ENCODE peak calls at places on chromosomes 7 and 10, in four cellular contexts. P, Z, I and F are unnamed samples.

GRCh38 chr7:657565-658119 is 68.9 kb upstream of the DNAAF5 start:
- DNase-seq in P (peak; percentile 38), Z (no peak), I (no peak), F (no peak)

GRCh38 chr7:121113288-121113687 is 124.8 kb downstream of the CPED1 start:
- DNase-seq in P (no peak), Z (no peak), I (no peak), F (no peak)

GRCh38 chr7:157854066-157854891 is 517.5 kb downstream of the DNAJB6 start:
- DNase-seq in P (no peak), Z (no peak), I (no peak), F (no peak)

GRCh38 chr7:39465055-39465929 is 100.9 kb upstream of the YAE1 start:
- DNase-seq in P (no peak), Z (peak; percentile 46), I (peak; percentile 62), F (peak; percentile 16)

GRCh38 chr10:98446121-98446655 is 547 bp downstream of the HPS1 start:
- DNase-seq in P (peak; percentile 59), Z (peak; percentile 41), I (peak; percentile 45), F (no peak)

GRCh38 chr10:87721781-87722180 is 62.1 kb downstream of the PAPSS2 start:
- DNase-seq in P (no peak), Z (no peak), I (no peak), F (no peak)

GRCh38 chr7:51268859-51269258 is 47.8 kb downstream of the COBL start:
- DNase-seq in P (no peak), Z (no peak), I (no peak), F (no peak)

GRCh38 chr7:133550145-133550544 is 297.3 kb downstream of the EXOC4 start:
- DNase-seq in P (no peak), Z (no peak), I (no peak), F (no peak)

GRCh38 chr10:127906548-127907377 is at the start of gene PTPRE:
- DNase-seq in P (peak; percentile 74), Z (peak; percentile 87), I (peak; percentile 81), F (peak; percentile 72)

GRCh38 chr10:11687357-11687771 is 54.8 kb upstream of the ECHDC3 start:
- DNase-seq in P (no peak), Z (no peak), I (no peak), F (no peak)

GRCh38 chr10:119418401-119418800 is 124.1 kb downstream of the RGS10 start:
- DNase-seq in P (no peak), Z (no peak), I (no peak), F (no peak)

GRCh38 chr10:10897400-10897799 is 120.3 kb upstream of the CELF2 start:
- DNase-seq in P (no peak), Z (no peak), I (no peak), F (no peak)

GRCh38 chr10:22624289-22624738 is 90.1 kb downstream of the PIP4K2A start:
- DNase-seq in P (no peak), Z (no peak), I (no peak), F (no peak)

GRCh38 chr10:60564475-60564874 is 174.8 kb upstream of the ANK3 start:
- DNase-seq in P (no peak), Z (no peak), I (no peak), F (no peak)

GRCh38 chr7:134645935-134646334 is 718 bp upstream of the BPGM start:
- DNase-seq in P (no peak), Z (no peak), I (no peak), F (no peak)

GRCh38 chr10:45418859-45419672 is 45.0 kb downstream of the ALOX5 start:
- DNase-seq in P (peak; percentile 64), Z (peak; percentile 68), I (peak; percentile 82), F (peak; percentile 48)

GRCh38 chr7:126211875-126212274 is 1040.9 kb downstream of the GRM8 start:
- DNase-seq in P (no peak), Z (no peak), I (no peak), F (no peak)

GRCh38 chr10:11835704-11836103 is 12.5 kb downstream of the PROSER2 start:
- DNase-seq in P (no peak), Z (no peak), I (no peak), F (no peak)

GRCh38 chr7:132347129-132347528 is 229.1 kb downstream of the PLXNA4 start:
- DNase-seq in P (no peak), Z (no peak), I (peak; percentile 45), F (no peak)

GRCh38 chr10:81576336-81576735 is 298.7 kb upstream of the NRG3 start:
- DNase-seq in P (no peak), Z (no peak), I (no peak), F (no peak)

GRCh38 chr7:28617308-28617707 is 205.0 kb downstream of the CREB5 start:
- DNase-seq in P (no peak), Z (no peak), I (no peak), F (no peak)

GRCh38 chr7:140722254-140722653 is 25.7 kb downstream of the NDUFB2 start:
- DNase-seq in P (no peak), Z (no peak), I (no peak), F (no peak)

GRCh38 chr7:127362364-127363027 is 30.0 kb downstream of the ZNF800 start:
- DNase-seq in P (no peak), Z (no peak), I (no peak), F (no peak)

GRCh38 chr10:72093450-72093849 is 5.1 kb upstream of the SPOCK2 start:
- DNase-seq in P (no peak), Z (no peak), I (no peak), F (no peak)

GRCh38 chr10:75019360-75019759 is 92.1 kb upstream of the SAMD8 start:
- DNase-seq in P (no peak), Z (no peak), I (no peak), F (no peak)

GRCh38 chr10:132932461-132933307 is 9.7 kb downstream of the CFAP46 start:
- DNase-seq in P (no peak), Z (no peak), I (no peak), F (no peak)

GRCh38 chr10:101363850-101364400 is 10.0 kb downstream of the BTRC start:
- DNase-seq in P (no peak), Z (no peak), I (no peak), F (no peak)

GRCh38 chr7:117111532-117111931 is 158.2 kb downstream of the ST7 start:
- DNase-seq in P (no peak), Z (no peak), I (no peak), F (no peak)

GRCh38 chr10:114550756-114551290 is 107.3 kb downstream of the ABLIM1 start:
- DNase-seq in P (no peak), Z (no peak), I (no peak), F (no peak)

GRCh38 chr7:139075031-139075652 is 34.4 kb downstream of the ZC3HAV1 start:
- DNase-seq in P (peak; percentile 43), Z (peak; percentile 62), I (peak; percentile 57), F (peak; percentile 21)

GRCh38 chr10:123038782-123039631 is 30.2 kb downstream of the ACADSB start:
- DNase-seq in P (no peak), Z (peak; percentile 12), I (no peak), F (no peak)

GRCh38 chr7:19016140-19016539 is 101.3 kb downstream of the TWIST1 start:
- DNase-seq in P (no peak), Z (no peak), I (no peak), F (no peak)

GRCh38 chr7:128831994-128832879 is 2.0 kb downstream of the FLNC start:
- DNase-seq in P (no peak), Z (peak; percentile 23), I (peak; percentile 78), F (no peak)

GRCh38 chr7:3095046-3095445 is 51.4 kb upstream of the CARD11 start:
- DNase-seq in P (peak; percentile 3), Z (no peak), I (no peak), F (no peak)

GRCh38 chr10:103829266-103829665 is 26.1 kb downstream of the SH3PXD2A start:
- DNase-seq in P (no peak), Z (no peak), I (no peak), F (no peak)

GRCh38 chr7:142859829-142860228 is 5.0 kb downstream of the EPHB6 start:
- DNase-seq in P (no peak), Z (no peak), I (no peak), F (no peak)

GRCh38 chr10:70417568-70417967 is 13.6 kb downstream of the EIF4EBP2 start:
- DNase-seq in P (no peak), Z (no peak), I (no peak), F (no peak)

GRCh38 chr7:125645770-125646169 is 716.1 kb upstream of the POT1 start:
- DNase-seq in P (no peak), Z (no peak), I (no peak), F (no peak)